ENCODE peak calls at places on chromosomes 3 and 15, in four cellular contexts. V is HepG2, R is GM23248, Z is tibial artery. O is an unnamed sample. For H3K4me1 and H3K9me3, the result is how much of the 10 kb centered on the place peaks cover.

GRCh38 chr15:67761343-67761742 is 64.0 kb upstream of the SKOR1 start:
- DNase-seq in V (peak), Z (no peak), R (no peak), O (no peak)

GRCh38 chr3:130692455-130692854 is 54.2 kb downstream of the PIK3R4 start:
- DNase-seq in R (no peak), V (no peak), Z (no peak), O (no peak)

GRCh38 chr3:147368151-147368550 is 38.2 kb downstream of the ZIC4 start:
- DNase-seq in V (no peak), R (no peak), Z (no peak), O (no peak)

GRCh38 chr3:188164248-188164687 is 10.3 kb downstream of the LPP start:
- DNase-seq in Z (no peak), V (peak), R (no peak), O (no peak)

GRCh38 chr15:63172376-63173115 is 15.3 kb upstream of the RPS27L start:
- DNase-seq in Z (no peak), V (no peak), R (no peak), O (no peak)

GRCh38 chr3:188267790-188268333 is 113.9 kb downstream of the LPP start:
- DNase-seq in R (no peak), V (no peak), Z (no peak), O (no peak)

GRCh38 chr3:160478338-160478737 is 28.8 kb upstream of the TRIM59 start:
- DNase-seq in V (no peak), Z (no peak), R (peak), O (no peak)

GRCh38 chr15:49830411-49830810 is 209.6 kb downstream of the DTWD1 start:
- DNase-seq in R (peak), V (no peak), Z (no peak), O (no peak)

GRCh38 chr15:66720206-66721010 is 18.4 kb downstream of the SMAD6 start:
- DNase-seq in R (peak), Z (peak), V (no peak), O (no peak)

GRCh38 chr15:63121382-63122001 is at the start of gene LACTB:
- DNase-seq in V (peak), Z (peak), R (peak), O (peak)

GRCh38 chr3:124057453-124057852 is 65.5 kb upstream of the ROPN1 start:
- DNase-seq in R (peak), Z (peak), V (no peak), O (no peak)

GRCh38 chr3:51408813-51409212 is 17.7 kb downstream of the RBM15B start:
- DNase-seq in V (no peak), Z (no peak), R (no peak), O (no peak)

GRCh38 chr3:120436523-120437050 is 14.2 kb downstream of the FSTL1 start:
- DNase-seq in R (no peak), Z (no peak), V (no peak), O (no peak)
- H3K4me1 ChIP-seq in R (half or more), Z (half or more), V (under half), O (under half)

DNA sequence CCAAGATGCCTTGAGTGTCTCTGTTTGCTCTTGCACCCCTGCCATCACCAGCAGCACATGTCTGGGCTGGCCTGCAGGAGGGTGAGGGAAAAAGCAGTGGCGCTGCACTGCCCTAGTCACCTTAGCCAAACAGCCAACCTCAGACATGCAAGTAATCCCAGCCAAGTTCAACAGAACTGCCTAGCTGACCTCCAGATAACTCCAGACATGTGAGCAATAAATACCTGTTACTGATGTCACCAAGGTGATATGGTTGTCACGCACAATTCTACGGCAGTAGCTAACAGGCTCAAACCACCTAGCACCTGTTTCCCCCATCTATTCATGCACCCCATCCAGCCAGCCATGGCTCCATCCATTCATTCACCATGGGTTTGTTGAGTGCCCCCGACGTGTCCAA is 99.9 kb downstream of the SRGAP3 start:
- DNase-seq in V (no peak), Z (no peak), R (no peak), O (no peak)
- H3K9me3 ChIP-seq in V (under half), Z (under half), R (under half), O (under half)

GRCh38 chr15:60392601-60392985 is 5.2 kb downstream of the ANXA2 start:
- DNase-seq in Z (no peak), R (peak), V (peak), O (peak)
- H3K4me3 ChIP-seq in Z (peak), R (peak), V (no peak), O (no peak)

GRCh38 chr3:189320511-189320910 is 148.7 kb downstream of the TPRG1 start:
- DNase-seq in R (no peak), Z (no peak), V (no peak), O (no peak)
- H3K4me1 ChIP-seq in R (under half), Z (under half), V (under half), O (under half)

GRCh38 chr15:43361313-43361903 is 9.4 kb downstream of the ZSCAN29 start:
- DNase-seq in R (peak), V (no peak), Z (no peak), O (no peak)

DNA sequence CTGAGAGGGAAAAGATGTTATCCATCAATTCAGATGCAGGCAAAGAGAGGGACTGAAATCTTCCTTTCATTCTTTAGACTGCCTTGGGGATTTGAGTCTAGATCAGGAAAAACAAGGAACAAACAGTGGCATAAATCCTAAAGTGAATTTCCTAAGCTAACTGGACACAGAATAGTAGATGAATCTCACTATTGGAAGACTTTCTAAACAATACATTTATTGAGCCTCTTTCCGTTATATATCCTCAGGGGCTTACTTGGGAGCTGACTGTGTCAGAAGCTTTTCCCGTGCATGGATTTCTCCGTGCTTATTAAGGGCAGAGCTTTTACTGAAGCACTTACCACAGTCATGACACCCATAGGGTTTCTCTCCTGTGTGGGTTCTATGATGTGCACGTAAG is 10.0 kb downstream of the ZSCAN29 start:
- DNase-seq in R (no peak), Z (no peak), V (no peak), O (no peak)
- H3K9me3 ChIP-seq in R (under half), Z (half or more), V (under half), O (under half)

GRCh38 chr3:128572013-128572412 is 78.6 kb downstream of the RPN1 start:
- DNase-seq in Z (no peak), R (no peak), V (no peak), O (no peak)
- H3K4me3 ChIP-seq in Z (no peak), R (no peak), V (no peak), O (no peak)

DNA sequence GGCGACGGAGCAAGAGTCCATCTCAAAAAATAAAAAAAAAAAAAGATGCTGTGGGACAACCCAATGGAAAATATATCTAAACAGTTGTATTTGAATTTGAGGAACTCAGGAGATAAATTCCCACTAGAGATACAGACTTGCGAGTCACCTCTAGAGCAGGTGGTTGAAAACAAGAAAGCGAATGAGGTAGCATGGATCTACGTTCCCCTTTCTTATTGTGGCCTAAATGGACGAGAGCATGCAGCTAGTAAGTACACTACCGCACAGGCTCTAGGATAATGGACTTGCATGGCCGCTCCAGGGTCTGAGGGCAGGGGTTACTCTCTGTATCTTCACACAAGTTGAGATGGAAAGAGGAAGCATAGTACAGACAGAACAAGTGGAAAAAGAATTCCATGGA is 63.5 kb upstream of the TGFBR2 start:
- DNase-seq in R (no peak), Z (no peak), V (no peak), O (no peak)
- H3K4me1 ChIP-seq in R (under half), Z (under half), V (under half), O (under half)

GRCh38 chr3:37338500-37338899 is 164.1 kb upstream of the LRRFIP2 start:
- DNase-seq in R (peak), Z (no peak), V (no peak), O (no peak)

GRCh38 chr3:37337481-37337880 is 163.1 kb upstream of the LRRFIP2 start:
- DNase-seq in V (no peak), R (no peak), Z (no peak), O (no peak)
- H3K9me3 ChIP-seq in V (under half), R (under half), Z (under half), O (under half)

DNA sequence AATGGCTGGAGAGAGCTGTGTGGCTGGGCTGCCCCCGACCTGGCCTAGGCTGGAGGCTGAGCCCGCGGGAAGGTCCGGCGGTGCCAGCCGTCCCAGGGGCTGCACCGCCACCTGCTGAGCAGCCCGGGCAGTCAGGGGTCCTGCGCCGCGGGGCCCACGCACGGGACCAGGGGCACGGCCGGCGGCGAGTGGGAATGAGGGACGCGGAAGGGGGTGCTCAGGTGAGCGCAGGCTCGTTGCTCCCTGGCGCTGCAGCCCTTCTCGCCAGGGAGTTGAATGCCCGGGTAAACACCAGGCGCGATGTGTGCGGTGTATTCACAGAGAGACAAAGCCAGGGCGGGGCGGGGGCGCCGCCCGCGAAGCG is 666 bp upstream of the SEMA3F start:
- DNase-seq in Z (no peak), R (no peak), V (no peak), O (no peak)
- H3K4me3 ChIP-seq in Z (peak), R (no peak), V (peak), O (peak)

O was measured in Caco-2.